ENCODE peak calls at places on chromosomes 3 and 15, in six cellular contexts. O is HFF-Myc; H is psoas muscle; F is CD8-positive, alpha-beta T cell; M is IMR-90; Z is left ventricle myocardium inferior. V is an unnamed sample.
A peak's percentile ranks its signal among the peaks of the same experiment; 100 is the strongest.

GRCh38 chr3:63961891-63962290 is 49.7 kb upstream of the SCAANT1 start:
- DNase-seq in O (no peak), H (no peak), F (no peak), M (peak; percentile 68), Z (no peak), V (no peak)

GRCh38 chr3:46978985-46979944 is at the start of gene NBEAL2:
- DNase-seq in O (peak; percentile 52), H (peak; percentile 99), F (peak; percentile 90), M (peak; percentile 84), Z (peak; percentile 98), V (peak; percentile 28)

GRCh38 chr3:11924518-11924917 is 77.8 kb upstream of the TAMM41 start:
- DNase-seq in O (no peak), H (no peak), F (no peak), M (no peak), Z (no peak), V (no peak)

GRCh38 chr3:46681387-46681786 is 12.1 kb downstream of the ALS2CL start:
- DNase-seq in O (no peak), H (no peak), F (no peak), M (no peak), Z (no peak), V (no peak)

GRCh38 chr3:126474498-126475410 is 937 bp downstream of the ZXDC start:
- DNase-seq in O (no peak), H (peak; percentile 79), F (no peak), M (peak; percentile 35), Z (no peak), V (no peak)

GRCh38 chr3:50515565-50516047 is 12.2 kb upstream of the CACNA2D2 start:
- DNase-seq in O (no peak), H (peak; percentile 71), F (no peak), M (no peak), Z (peak; percentile 46), V (no peak)

GRCh38 chr15:50066202-50066601 is 52.8 kb downstream of the ATP8B4 start:
- DNase-seq in O (peak; percentile 15), H (no peak), F (no peak), M (peak; percentile 32), Z (no peak), V (no peak)

GRCh38 chr3:184591789-184592188 is 30.2 kb downstream of the EPHB3 start:
- DNase-seq in O (no peak), H (no peak), F (no peak), M (no peak), Z (no peak), V (no peak)

GRCh38 chr3:108319428-108320053 is 23.2 kb downstream of the HHLA2 start:
- DNase-seq in O (peak; percentile 27), H (no peak), F (no peak), M (no peak), Z (no peak), V (no peak)

GRCh38 chr3:182436547-182436946 is 356.8 kb upstream of the ATP11B start:
- DNase-seq in O (no peak), H (no peak), F (no peak), M (no peak), Z (no peak), V (no peak)

GRCh38 chr15:26260517-26261133 is 397.5 kb upstream of the ATP10A start:
- DNase-seq in O (no peak), H (peak; percentile 58), F (no peak), M (peak; percentile 22), Z (no peak), V (peak; percentile 4)

GRCh38 chr3:125116311-125117069 is 60.7 kb upstream of the HEG1 start:
- DNase-seq in O (peak; percentile 74), H (no peak), F (no peak), M (peak; percentile 77), Z (no peak), V (peak; percentile 65)

GRCh38 chr15:74400313-74400850 is 32.9 kb upstream of the CYP11A1 start:
- DNase-seq in O (no peak), H (no peak), F (no peak), M (no peak), Z (no peak), V (no peak)

GRCh38 chr3:56962922-56963321 is 97.5 kb upstream of the SPATA12 start:
- DNase-seq in O (no peak), H (no peak), F (no peak), M (no peak), Z (no peak), V (no peak)

GRCh38 chr3:9721698-9722057 is 9.9 kb upstream of the BRPF1 start:
- DNase-seq in O (no peak), H (no peak), F (no peak), M (no peak), Z (no peak), V (no peak)

GRCh38 chr15:80694624-80695098 is 449 bp upstream of the ABHD17C start:
- DNase-seq in O (no peak), H (peak; percentile 52), F (no peak), M (peak; percentile 33), Z (peak; percentile 33), V (no peak)

GRCh38 chr15:39918688-39919385 is 1.2 kb downstream of the GPR176 start:
- DNase-seq in O (no peak), H (no peak), F (no peak), M (peak; percentile 93), Z (no peak), V (peak; percentile 80)

DNA sequence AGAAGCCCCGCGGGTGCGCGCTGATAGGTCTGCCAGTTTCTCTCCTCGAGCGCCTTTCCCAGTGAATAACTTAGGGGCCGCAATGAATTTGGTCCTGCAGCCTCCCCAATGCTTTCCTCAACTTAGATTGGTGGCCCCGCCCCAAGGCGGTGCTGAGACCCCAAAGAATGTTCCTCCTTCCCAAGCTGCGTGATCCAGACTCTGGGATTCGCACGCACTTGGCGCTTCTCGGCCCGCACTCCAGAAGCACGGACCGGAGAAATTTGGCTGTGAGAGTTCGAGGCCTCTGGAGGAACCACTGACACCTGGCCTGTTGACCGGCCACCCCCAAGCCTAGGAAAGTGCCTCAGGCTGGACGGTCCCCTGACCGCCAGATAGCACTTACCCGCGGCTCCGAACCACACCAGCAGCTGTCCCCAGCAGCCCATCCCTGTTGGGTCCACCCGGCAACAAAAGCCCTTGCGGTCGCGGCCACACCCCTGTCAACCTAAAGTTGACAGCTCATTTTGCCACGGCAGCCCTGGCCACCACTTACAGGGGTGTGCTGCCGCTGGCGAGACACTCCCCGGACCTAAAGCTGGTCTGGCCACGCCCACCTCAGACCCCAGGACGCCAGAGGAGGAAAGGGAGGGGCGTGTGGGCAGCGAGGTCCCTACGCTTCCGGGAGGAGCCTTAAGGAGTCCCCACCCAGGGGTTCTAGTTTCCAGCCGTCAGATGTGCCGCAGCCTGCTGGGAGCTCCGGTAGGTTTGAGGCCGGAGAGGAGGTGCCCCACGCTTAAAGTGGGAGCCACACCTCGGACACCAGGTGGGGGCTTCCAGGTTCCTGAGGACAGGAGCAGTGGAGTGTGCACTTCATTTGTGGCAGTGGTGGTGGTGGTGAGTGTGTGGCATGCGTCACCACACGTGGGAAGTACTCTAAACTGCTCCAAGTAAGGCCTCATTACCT is at the start of gene LTK:
- DNase-seq in O (no peak), H (no peak), F (no peak), M (no peak), Z (no peak), V (no peak)
- H3K4me3 ChIP-seq in O (peak within 1 kb of the TSS; percentile 37), H (peak within 1 kb of the TSS; percentile 54), F (peak within 1 kb of the TSS; percentile 53), M (peak within 1 kb of the TSS; percentile 1), Z (peak within 1 kb of the TSS; percentile 67), V (peak within 1 kb of the TSS; percentile 15)

GRCh38 chr3:35537265-35537664 is 102.1 kb upstream of the ARPP21 start:
- DNase-seq in O (no peak), H (no peak), F (no peak), M (no peak), Z (no peak), V (no peak)
- TF ChIP-seq CTCF in O (no peak), H (no peak), F (no peak), M (no peak), Z (no peak), V (no peak)

DNA sequence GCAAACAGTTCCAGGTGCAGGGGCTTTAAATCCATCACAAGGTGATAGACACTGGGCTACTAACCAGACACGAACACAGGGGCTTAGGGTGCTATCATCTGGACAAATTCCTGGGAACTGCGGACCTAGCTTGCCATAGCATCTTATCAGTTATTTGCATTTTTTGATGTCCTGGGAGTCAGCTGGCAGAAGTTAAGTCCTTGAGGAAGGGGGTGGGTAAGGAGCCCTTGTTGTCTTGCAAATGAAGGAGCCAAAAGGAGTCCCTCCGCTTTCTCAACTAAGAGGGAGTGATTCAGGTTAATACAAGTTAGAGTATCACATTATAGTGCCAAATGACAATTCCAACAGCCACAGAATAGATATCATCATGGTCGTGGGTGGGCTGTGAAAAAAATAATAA is 108.9 kb downstream of the NPAP1 start:
- DNase-seq in O (no peak), H (no peak), F (no peak), M (no peak), Z (no peak), V (no peak)
- H3K4me3 ChIP-seq in O (no peak overlapping the region), H (no peak overlapping the region), F (no peak overlapping the region), M (no peak overlapping the region), Z (no peak overlapping the region), V (no peak overlapping the region)

DNA sequence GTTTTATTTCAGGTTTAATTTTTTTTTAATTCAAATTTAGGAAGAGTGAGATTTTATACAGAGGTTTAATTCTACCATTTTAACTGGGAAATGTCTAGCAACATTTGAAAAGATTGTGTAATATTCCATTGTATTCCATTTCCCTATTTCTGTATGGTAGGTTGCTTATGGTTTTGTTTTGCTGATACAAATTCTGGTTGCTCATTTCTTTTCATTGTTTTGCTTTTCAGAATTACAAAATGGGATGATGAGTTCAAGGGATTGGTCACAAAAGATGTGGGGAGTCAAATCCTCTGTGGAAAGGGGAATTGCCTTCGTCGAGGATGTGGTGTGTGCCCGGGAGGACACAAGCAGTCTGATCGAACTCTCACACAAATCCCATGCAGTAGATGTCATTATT is 18.3 kb downstream of the SLCO3A1 start:
- DNase-seq in O (no peak), H (no peak), F (no peak), M (no peak), Z (no peak), V (no peak)
- TF ChIP-seq CTCF in O (no peak), H (no peak), F (no peak), M (no peak), Z (no peak), V (no peak)

DNA sequence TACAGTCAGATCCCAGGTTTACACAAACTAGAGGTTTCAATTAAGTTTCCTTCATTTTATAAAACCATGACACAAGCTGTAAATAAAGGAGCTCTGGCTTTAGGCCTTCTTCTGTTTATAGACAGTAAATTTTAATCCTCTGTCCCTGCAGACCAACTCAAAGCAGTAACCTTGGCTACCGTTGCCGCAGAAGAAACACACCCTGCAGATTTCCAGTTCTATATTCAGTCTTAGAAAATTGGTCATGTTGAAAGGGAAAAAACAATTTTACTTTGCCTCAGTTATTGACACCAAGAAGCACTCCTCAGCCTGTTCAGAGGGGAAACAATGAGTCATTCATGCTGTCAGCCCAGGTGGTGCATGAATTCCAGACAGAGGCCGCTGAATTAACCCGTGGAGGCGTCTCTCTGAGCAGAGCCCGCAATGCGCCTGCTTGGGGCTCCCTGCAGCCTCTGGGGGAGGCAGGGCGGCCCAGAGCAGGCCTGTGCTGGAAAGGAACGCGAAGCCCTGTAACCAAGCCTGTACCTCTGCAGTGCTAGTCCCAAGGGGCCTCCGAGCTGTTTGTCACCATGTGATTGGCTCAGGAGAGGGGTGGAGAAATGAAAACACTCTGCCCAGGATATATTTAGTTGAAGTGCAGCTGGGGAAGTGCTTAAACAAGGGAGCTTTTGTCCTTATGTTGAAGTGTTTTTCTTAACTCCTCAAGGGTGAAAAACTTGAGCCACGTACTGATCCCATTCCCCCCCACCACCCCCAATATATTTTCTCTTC is 68.5 kb upstream of the CHD2 start:
- DNase-seq in O (peak; percentile 90), H (peak; percentile 97), F (peak; percentile 72), M (peak; percentile 95), Z (peak; percentile 94), V (peak; percentile 73)
- H3K4me3 ChIP-seq in O (no peak overlapping the region), H (peak overlapping the region; percentile 59), F (peak overlapping the region; percentile 41), M (peak overlapping the region; percentile 22), Z (peak overlapping the region; percentile 61), V (peak overlapping the region; percentile 8)

GRCh38 chr15:62068071-62068786 is 1.5 kb downstream of the C2CD4A start:
- DNase-seq in O (no peak), H (peak; percentile 70), F (no peak), M (no peak), Z (peak; percentile 52), V (no peak)
- TF ChIP-seq CTCF in O (peak; percentile 2), H (peak; percentile 19), F (no peak), M (no peak), Z (peak; percentile 46), V (peak; percentile 20)

V was measured in AG04449.